ENCODE peak calls at places on chromosomes 1 and 21, in four cellular contexts. One of them, this sample, is unnamed.
A peak's percentile ranks its signal among the peaks of the same experiment; 100 is the strongest.

GRCh38 chr1:111085666-111086065 is 54.2 kb downstream of the DRAM2 start:
- DNase-seq in keratinocyte: no peak
- DNase-seq in breast epithelium: no peak
- DNase-seq in hepatocyte: no peak
- DNase-seq in this sample: no peak

GRCh38 chr1:160143695-160144094 is 7.7 kb upstream of the ATP1A4 start:
- DNase-seq in keratinocyte: no peak
- DNase-seq in breast epithelium: no peak
- DNase-seq in hepatocyte: no peak
- DNase-seq in this sample: no peak

GRCh38 chr21:14766241-14766640 is 220.1 kb upstream of the SAMSN1 start:
- DNase-seq in keratinocyte: no peak
- DNase-seq in breast epithelium: no peak
- DNase-seq in hepatocyte: no peak
- DNase-seq in this sample: no peak

GRCh38 chr1:220528679-220529529 is 968 bp downstream of the MARK1 start:
- DNase-seq in keratinocyte: no peak
- DNase-seq in breast epithelium: peak; percentile 25
- DNase-seq in hepatocyte: peak; percentile 32
- DNase-seq in this sample: no peak

GRCh38 chr1:162315673-162316072 is 61.0 kb downstream of the SPATA46 start:
- DNase-seq in keratinocyte: no peak
- DNase-seq in breast epithelium: no peak
- DNase-seq in hepatocyte: no peak
- DNase-seq in this sample: no peak

GRCh38 chr1:6795661-6796060 is 10.4 kb downstream of the CAMTA1 start:
- DNase-seq in keratinocyte: no peak
- DNase-seq in breast epithelium: no peak
- DNase-seq in hepatocyte: no peak
- DNase-seq in this sample: no peak

GRCh38 chr1:7956218-7957032 is 5.1 kb upstream of the PARK7 start:
- DNase-seq in keratinocyte: no peak
- DNase-seq in breast epithelium: no peak
- DNase-seq in hepatocyte: no peak
- DNase-seq in this sample: no peak

GRCh38 chr1:43799656-43800629 is 92.6 kb downstream of the ST3GAL3 start:
- DNase-seq in keratinocyte: no peak
- DNase-seq in breast epithelium: no peak
- DNase-seq in hepatocyte: no peak
- DNase-seq in this sample: no peak

GRCh38 chr1:31736675-31737074 is 27.5 kb downstream of the ADGRB2 start:
- DNase-seq in keratinocyte: no peak
- DNase-seq in breast epithelium: peak; percentile 61
- DNase-seq in hepatocyte: no peak
- DNase-seq in this sample: no peak

GRCh38 chr1:66271904-66272254 is 262.1 kb upstream of the SGIP1 start:
- DNase-seq in keratinocyte: peak; percentile 56
- DNase-seq in breast epithelium: no peak
- DNase-seq in hepatocyte: no peak
- DNase-seq in this sample: peak; percentile 81

GRCh38 chr1:171801395-171801990 is 20.0 kb downstream of the METTL13 start:
- DNase-seq in keratinocyte: no peak
- DNase-seq in breast epithelium: no peak
- DNase-seq in hepatocyte: peak; percentile 70
- DNase-seq in this sample: no peak

GRCh38 chr1:51842255-51842654 is 36.3 kb downstream of the NRDC start:
- DNase-seq in keratinocyte: no peak
- DNase-seq in breast epithelium: no peak
- DNase-seq in hepatocyte: no peak
- DNase-seq in this sample: no peak

GRCh38 chr1:65965112-65965511 is 172.4 kb downstream of the PDE4B start:
- DNase-seq in keratinocyte: no peak
- DNase-seq in breast epithelium: no peak
- DNase-seq in hepatocyte: no peak
- DNase-seq in this sample: no peak

GRCh38 chr1:155569988-155570592 is 7.5 kb upstream of the ASH1L start:
- DNase-seq in keratinocyte: no peak
- DNase-seq in breast epithelium: no peak
- DNase-seq in hepatocyte: peak; percentile 6
- DNase-seq in this sample: no peak

GRCh38 chr1:76266762-76267161 is 192.2 kb downstream of the ST6GALNAC3 start:
- DNase-seq in keratinocyte: no peak
- DNase-seq in breast epithelium: no peak
- DNase-seq in hepatocyte: no peak
- DNase-seq in this sample: no peak

GRCh38 chr1:10714337-10715114 is 81.9 kb downstream of the CASZ1 start:
- DNase-seq in keratinocyte: no peak
- DNase-seq in breast epithelium: no peak
- DNase-seq in hepatocyte: no peak
- DNase-seq in this sample: no peak

GRCh38 chr1:206809504-206810084 is 37.3 kb upstream of the IL10 start:
- DNase-seq in keratinocyte: no peak
- DNase-seq in breast epithelium: no peak
- DNase-seq in hepatocyte: peak; percentile 34
- DNase-seq in this sample: no peak

GRCh38 chr1:237386362-237387143 is 344.6 kb downstream of the RYR2 start:
- DNase-seq in keratinocyte: no peak
- DNase-seq in breast epithelium: no peak
- DNase-seq in hepatocyte: peak; percentile 34
- DNase-seq in this sample: no peak

GRCh38 chr1:175195281-175195680 is 2.7 kb upstream of the KIAA0040 start:
- DNase-seq in keratinocyte: no peak
- DNase-seq in breast epithelium: no peak
- DNase-seq in hepatocyte: no peak
- DNase-seq in this sample: no peak

GRCh38 chr1:59146651-59147358 is 150.1 kb upstream of the FGGY start:
- DNase-seq in keratinocyte: no peak
- DNase-seq in breast epithelium: no peak
- DNase-seq in hepatocyte: peak; percentile 62
- DNase-seq in this sample: no peak
- H3K27ac ChIP-seq in keratinocyte: peak overlapping the region; percentile 62
- H3K27ac ChIP-seq in breast epithelium: peak overlapping the region; percentile 68
- H3K27ac ChIP-seq in hepatocyte: no peak overlapping the region
- H3K27ac ChIP-seq in this sample: no peak overlapping the region

DNA sequence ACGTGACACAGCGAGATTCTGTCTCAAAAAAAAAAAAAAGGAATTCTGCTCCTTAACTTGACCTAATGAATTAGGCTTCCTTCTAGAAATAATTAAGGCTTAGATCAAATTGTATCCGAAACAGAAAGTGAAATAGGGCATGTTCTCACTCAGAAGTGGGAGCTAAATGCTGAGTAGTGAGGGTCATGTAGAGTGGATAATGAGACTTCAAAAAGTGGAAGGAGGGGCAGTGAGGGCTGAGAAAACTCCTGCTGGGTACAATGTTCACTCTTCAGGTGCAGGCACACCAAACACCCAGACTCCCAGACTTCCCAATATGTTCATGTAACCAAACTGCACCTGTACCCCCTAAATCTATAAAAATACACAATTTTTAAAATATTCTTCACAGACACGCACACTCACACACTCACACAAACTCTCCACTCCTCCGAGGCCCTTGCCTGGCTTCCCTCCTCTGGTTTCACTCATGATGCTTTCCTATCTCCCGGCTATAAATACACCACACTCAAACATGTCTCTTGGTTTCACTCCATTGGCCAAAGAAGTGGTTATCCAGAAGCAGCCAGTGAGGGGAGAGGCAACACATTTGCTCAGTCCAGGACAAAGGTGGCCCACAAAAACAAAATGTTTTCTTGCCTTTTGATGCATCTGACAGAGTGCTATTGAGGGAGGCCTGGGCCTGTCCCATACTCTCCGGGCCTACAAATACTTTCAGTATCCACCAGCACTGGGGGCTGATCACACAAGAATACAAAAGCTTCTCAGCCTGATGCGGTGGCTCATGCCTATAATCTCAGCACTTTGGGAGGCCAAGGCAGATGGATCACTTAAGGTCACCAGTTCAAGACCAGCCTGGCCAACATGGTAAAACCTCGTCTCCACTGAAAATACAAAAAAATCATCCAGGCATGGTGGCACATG is 249.2 kb downstream of the TOMM20 start:
- DNase-seq in keratinocyte: no peak
- DNase-seq in breast epithelium: no peak
- DNase-seq in hepatocyte: no peak
- DNase-seq in this sample: no peak
- H3K27ac ChIP-seq in keratinocyte: no peak overlapping the region
- H3K27ac ChIP-seq in breast epithelium: no peak overlapping the region
- H3K27ac ChIP-seq in hepatocyte: peak overlapping the region; percentile 59
- H3K27ac ChIP-seq in this sample: no peak overlapping the region

DNA sequence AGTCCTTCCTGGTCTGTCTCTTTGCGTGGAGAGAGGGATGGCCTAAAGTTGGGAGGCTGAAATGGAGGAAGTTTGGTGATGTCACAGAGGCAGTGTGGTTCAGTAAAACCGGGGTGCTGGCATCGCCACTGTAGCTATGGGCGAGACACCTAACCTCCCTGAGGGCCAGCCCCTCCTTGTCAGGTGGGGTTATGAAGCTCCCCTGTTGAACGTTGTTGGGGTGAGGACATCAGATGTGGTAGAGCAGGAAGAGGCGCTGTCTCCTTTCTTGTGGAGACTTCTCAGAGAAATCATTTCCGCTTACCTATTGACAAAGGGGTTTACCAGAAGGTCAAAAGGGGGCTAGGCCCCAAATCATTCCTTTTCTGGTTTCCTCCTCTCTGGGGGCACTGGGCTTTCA is 294.7 kb downstream of the SIPA1L2 start:
- DNase-seq in keratinocyte: no peak
- DNase-seq in breast epithelium: no peak
- DNase-seq in hepatocyte: no peak
- DNase-seq in this sample: no peak
- H3K27ac ChIP-seq in keratinocyte: no peak overlapping the region
- H3K27ac ChIP-seq in breast epithelium: no peak overlapping the region
- H3K27ac ChIP-seq in hepatocyte: no peak overlapping the region
- H3K27ac ChIP-seq in this sample: no peak overlapping the region

GRCh38 chr1:58933599-58933926 is 149.7 kb upstream of the JUN start:
- DNase-seq in keratinocyte: no peak
- DNase-seq in breast epithelium: no peak
- DNase-seq in hepatocyte: no peak
- DNase-seq in this sample: no peak

GRCh38 chr1:58931761-58932160 is 147.9 kb upstream of the JUN start:
- DNase-seq in keratinocyte: no peak
- DNase-seq in breast epithelium: no peak
- DNase-seq in hepatocyte: no peak
- DNase-seq in this sample: no peak

GRCh38 chr1:58931024-58931423 is 147.2 kb upstream of the JUN start:
- DNase-seq in keratinocyte: no peak
- DNase-seq in breast epithelium: no peak
- DNase-seq in hepatocyte: no peak
- DNase-seq in this sample: no peak

GRCh38 chr1:58934711-58935110 is 150.9 kb upstream of the JUN start:
- DNase-seq in keratinocyte: no peak
- DNase-seq in breast epithelium: no peak
- DNase-seq in hepatocyte: no peak
- DNase-seq in this sample: no peak

GRCh38 chr1:58932820-58933598 is 149.2 kb upstream of the JUN start:
- DNase-seq in keratinocyte: peak; percentile 96
- DNase-seq in breast epithelium: peak; percentile 40
- DNase-seq in hepatocyte: peak; percentile 83
- DNase-seq in this sample: peak; percentile 87
- H3K27ac ChIP-seq in keratinocyte: peak overlapping the region; percentile 77
- H3K27ac ChIP-seq in breast epithelium: no peak overlapping the region
- H3K27ac ChIP-seq in hepatocyte: peak overlapping the region; percentile 82
- H3K27ac ChIP-seq in this sample: peak overlapping the region; percentile 91

GRCh38 chr21:34907783-34908423 is 141.2 kb downstream of the RUNX1 start:
- DNase-seq in keratinocyte: no peak
- DNase-seq in breast epithelium: no peak
- DNase-seq in hepatocyte: no peak
- DNase-seq in this sample: no peak
- H3K27ac ChIP-seq in keratinocyte: no peak overlapping the region
- H3K27ac ChIP-seq in breast epithelium: no peak overlapping the region
- H3K27ac ChIP-seq in hepatocyte: peak overlapping the region; percentile 6
- H3K27ac ChIP-seq in this sample: no peak overlapping the region

GRCh38 chr1:226952121-226952441 is 12.0 kb downstream of the COQ8A start:
- DNase-seq in keratinocyte: no peak
- DNase-seq in breast epithelium: no peak
- DNase-seq in hepatocyte: no peak
- DNase-seq in this sample: no peak
- H3K27ac ChIP-seq in keratinocyte: no peak overlapping the region
- H3K27ac ChIP-seq in breast epithelium: no peak overlapping the region
- H3K27ac ChIP-seq in hepatocyte: no peak overlapping the region
- H3K27ac ChIP-seq in this sample: no peak overlapping the region

GRCh38 chr1:168531605-168532345 is 12.0 kb downstream of the XCL2 start:
- DNase-seq in keratinocyte: no peak
- DNase-seq in breast epithelium: no peak
- DNase-seq in hepatocyte: no peak
- DNase-seq in this sample: no peak

DNA sequence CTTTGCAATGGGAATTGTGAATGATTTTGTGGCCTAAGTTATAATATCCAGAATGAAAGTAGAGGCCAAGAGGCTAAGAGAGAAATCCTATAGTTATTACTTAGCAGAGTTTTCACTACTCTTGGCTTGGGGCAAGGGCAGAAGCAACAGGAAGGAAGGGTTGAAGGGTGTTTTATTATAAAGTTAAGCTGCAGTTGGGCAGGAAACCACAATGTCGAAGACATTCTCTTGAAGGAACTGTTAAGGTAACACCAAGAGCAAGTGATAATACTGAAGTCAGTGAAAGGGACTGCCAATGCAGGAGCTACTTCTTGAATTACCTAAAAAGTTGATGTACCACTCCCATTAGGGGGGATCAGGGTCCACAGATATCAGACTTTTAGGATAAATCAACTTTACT is 8.3 kb downstream of the XCL2 start:
- DNase-seq in keratinocyte: no peak
- DNase-seq in breast epithelium: no peak
- DNase-seq in hepatocyte: no peak
- DNase-seq in this sample: no peak
- H3K27ac ChIP-seq in keratinocyte: no peak overlapping the region
- H3K27ac ChIP-seq in breast epithelium: no peak overlapping the region
- H3K27ac ChIP-seq in hepatocyte: no peak overlapping the region
- H3K27ac ChIP-seq in this sample: no peak overlapping the region

GRCh38 chr21:35249636-35250035 is 200.5 kb upstream of the RUNX1 start:
- DNase-seq in keratinocyte: no peak
- DNase-seq in breast epithelium: peak; percentile 46
- DNase-seq in hepatocyte: no peak
- DNase-seq in this sample: no peak
- H3K27ac ChIP-seq in keratinocyte: no peak overlapping the region
- H3K27ac ChIP-seq in breast epithelium: peak overlapping the region; percentile 79
- H3K27ac ChIP-seq in hepatocyte: no peak overlapping the region
- H3K27ac ChIP-seq in this sample: peak overlapping the region; percentile 49

GRCh38 chr1:54273837-54274192 is 73.8 kb downstream of the MRPL37 start:
- DNase-seq in keratinocyte: no peak
- DNase-seq in breast epithelium: no peak
- DNase-seq in hepatocyte: peak; percentile 38
- DNase-seq in this sample: no peak
- H3K27ac ChIP-seq in keratinocyte: no peak overlapping the region
- H3K27ac ChIP-seq in breast epithelium: peak overlapping the region; percentile 95
- H3K27ac ChIP-seq in hepatocyte: peak overlapping the region; percentile 88
- H3K27ac ChIP-seq in this sample: no peak overlapping the region